ENCODE peak calls at places on chromosome 1, in five cellular contexts. P is heart left ventricle, W is BJ, O is OCI-LY7, V is AG09309. Z is an unnamed sample.

GRCh38 chr1:212794561-212795014 is 2.9 kb downstream of the TATDN3 start:
- DNase-seq in V (no peak), P (no peak), W (no peak), O (peak), Z (no peak)

GRCh38 chr1:12006167-12006921 is 13.0 kb upstream of the MIIP start:
- DNase-seq in W (no peak), O (no peak), P (no peak), V (no peak), Z (no peak)

GRCh38 chr1:26768755-26769154 is 19.0 kb upstream of the PIGV start:
- DNase-seq in W (peak), V (no peak), O (no peak), P (peak), Z (no peak)

GRCh38 chr1:20071416-20071815 is 1.4 kb downstream of the PLA2G5 start:
- DNase-seq in V (no peak), O (no peak), W (no peak), P (no peak), Z (no peak)

GRCh38 chr1:89022167-89022959 is at the start of gene GBP3:
- DNase-seq in O (peak), P (no peak), W (no peak), V (peak), Z (no peak)

GRCh38 chr1:172397633-172398032 is 22.9 kb upstream of the C1orf105 start:
- DNase-seq in V (no peak), W (no peak), P (no peak), O (no peak), Z (no peak)

GRCh38 chr1:65514083-65514482 is 93.6 kb downstream of the LEPR start:
- DNase-seq in V (peak), O (no peak), P (no peak), W (no peak), Z (no peak)

GRCh38 chr1:3658231-3658615 is 5.9 kb downstream of the TP73 start:
- DNase-seq in W (no peak), P (no peak), O (no peak), V (no peak), Z (no peak)

GRCh38 chr1:173424786-173425407 is 52.2 kb upstream of the PRDX6 start:
- DNase-seq in W (peak), V (no peak), P (no peak), O (no peak), Z (no peak)

GRCh38 chr1:177228721-177229088 is 57.9 kb downstream of the BRINP2 start:
- DNase-seq in P (no peak), W (no peak), O (no peak), V (peak), Z (no peak)

GRCh38 chr1:198007011-198007410 is 89.8 kb downstream of the LHX9 start:
- DNase-seq in W (no peak), V (no peak), P (no peak), O (no peak), Z (no peak)

GRCh38 chr1:61426254-61426653 is 298.7 kb downstream of the TM2D1 start:
- DNase-seq in W (no peak), P (peak), O (no peak), V (no peak), Z (no peak)

GRCh38 chr1:43251024-43251423 is 18.8 kb upstream of the TMEM125 start:
- DNase-seq in V (no peak), P (no peak), O (no peak), W (no peak), Z (no peak)

GRCh38 chr1:12049625-12050024 is 13.5 kb upstream of the TNFRSF8 start:
- DNase-seq in P (no peak), O (no peak), W (no peak), V (no peak), Z (no peak)

DNA sequence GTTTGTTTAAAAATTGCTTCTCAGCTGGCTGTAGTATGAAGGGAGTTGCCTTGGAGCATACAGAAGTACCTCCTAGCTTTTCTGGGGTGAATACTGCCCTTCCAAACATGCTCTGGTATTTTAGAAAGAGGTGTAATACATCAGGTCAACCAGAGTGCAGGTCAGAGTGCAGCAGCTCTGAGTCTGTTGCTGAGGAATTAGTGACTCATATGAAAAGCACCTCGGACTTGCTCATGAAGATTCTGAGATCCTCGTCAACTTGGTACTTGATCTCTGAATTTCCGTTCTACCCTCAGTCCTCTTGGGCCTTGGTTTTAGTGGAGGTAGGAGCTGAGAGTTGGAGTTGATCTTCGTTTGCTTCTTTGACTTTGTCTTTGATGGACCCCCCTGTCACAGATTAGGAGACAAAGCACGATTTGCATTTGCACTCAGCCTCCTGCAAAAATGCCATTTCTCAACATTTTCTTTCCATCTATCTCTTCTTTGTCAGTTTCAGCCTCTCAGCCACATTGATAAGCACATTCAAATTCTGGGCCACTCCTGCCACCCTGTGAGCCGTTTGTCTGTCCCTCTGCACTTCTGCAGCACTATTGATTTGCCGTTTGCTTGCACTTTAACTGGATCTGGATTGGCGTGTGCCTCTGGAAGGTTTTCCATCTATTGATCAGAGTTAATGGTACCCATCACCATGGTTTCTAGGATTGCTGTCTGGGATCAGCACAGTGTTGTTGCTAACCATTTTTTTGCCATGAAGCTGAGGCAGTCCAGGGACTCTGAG is 67.5 kb downstream of the NOS1AP start:
- DNase-seq in V (peak), O (no peak), W (peak), P (no peak), Z (no peak)
- TF ChIP-seq CTCF in V (no peak), O (no peak), W (no peak), P (no peak), Z (no peak)

GRCh38 chr1:183022202-183023145 is 746 bp upstream of the LAMC1 start:
- DNase-seq in O (peak), W (peak), P (peak), V (peak), Z (peak)
- H3K4me3 ChIP-seq in O (peak), W (peak), P (peak), V (peak), Z (peak)

GRCh38 chr1:233238884-233239432 is 56.6 kb downstream of the PCNX2 start:
- DNase-seq in P (no peak), W (no peak), O (no peak), V (no peak), Z (no peak)
- TF ChIP-seq CTCF in P (no peak), W (no peak), O (no peak), V (no peak), Z (no peak)

GRCh38 chr1:170853867-170854266 is 81.5 kb upstream of the MROH9 start:
- DNase-seq in V (no peak), P (no peak), W (no peak), O (no peak), Z (no peak)

GRCh38 chr1:170857955-170858354 is 77.4 kb upstream of the MROH9 start:
- DNase-seq in V (no peak), W (no peak), O (no peak), P (no peak), Z (no peak)

GRCh38 chr1:170856455-170856854 is 78.9 kb upstream of the MROH9 start:
- DNase-seq in W (no peak), O (no peak), V (no peak), P (no peak), Z (no peak)

GRCh38 chr1:170854677-170855076 is 80.7 kb upstream of the MROH9 start:
- DNase-seq in P (no peak), W (no peak), O (no peak), V (no peak), Z (no peak)

GRCh38 chr1:170853302-170853701 is 82.0 kb upstream of the MROH9 start:
- DNase-seq in O (no peak), V (no peak), W (no peak), P (no peak), Z (no peak)
- H3K4me3 ChIP-seq in O (no peak), V (no peak), W (no peak), P (no peak), Z (no peak)

GRCh38 chr1:100883963-100884362 is 10.7 kb downstream of the EXTL2 start:
- DNase-seq in W (no peak), O (no peak), V (no peak), P (no peak), Z (no peak)
- TF ChIP-seq CTCF in W (peak), O (peak), V (no peak), P (no peak), Z (no peak)

GRCh38 chr1:228088586-228089498 is 6.3 kb downstream of the ARF1 start:
- DNase-seq in O (no peak), V (no peak), W (no peak), P (no peak), Z (no peak)

GRCh38 chr1:228091084-228091483 is 8.6 kb downstream of the ARF1 start:
- DNase-seq in W (no peak), O (no peak), P (no peak), V (no peak), Z (no peak)

GRCh38 chr1:228087771-228088251 is 5.3 kb downstream of the ARF1 start:
- DNase-seq in P (no peak), V (peak), W (peak), O (no peak), Z (no peak)

GRCh38 chr1:228090613-228091081 is 8.1 kb downstream of the ARF1 start:
- DNase-seq in V (no peak), P (no peak), W (no peak), O (no peak), Z (peak)

DNA sequence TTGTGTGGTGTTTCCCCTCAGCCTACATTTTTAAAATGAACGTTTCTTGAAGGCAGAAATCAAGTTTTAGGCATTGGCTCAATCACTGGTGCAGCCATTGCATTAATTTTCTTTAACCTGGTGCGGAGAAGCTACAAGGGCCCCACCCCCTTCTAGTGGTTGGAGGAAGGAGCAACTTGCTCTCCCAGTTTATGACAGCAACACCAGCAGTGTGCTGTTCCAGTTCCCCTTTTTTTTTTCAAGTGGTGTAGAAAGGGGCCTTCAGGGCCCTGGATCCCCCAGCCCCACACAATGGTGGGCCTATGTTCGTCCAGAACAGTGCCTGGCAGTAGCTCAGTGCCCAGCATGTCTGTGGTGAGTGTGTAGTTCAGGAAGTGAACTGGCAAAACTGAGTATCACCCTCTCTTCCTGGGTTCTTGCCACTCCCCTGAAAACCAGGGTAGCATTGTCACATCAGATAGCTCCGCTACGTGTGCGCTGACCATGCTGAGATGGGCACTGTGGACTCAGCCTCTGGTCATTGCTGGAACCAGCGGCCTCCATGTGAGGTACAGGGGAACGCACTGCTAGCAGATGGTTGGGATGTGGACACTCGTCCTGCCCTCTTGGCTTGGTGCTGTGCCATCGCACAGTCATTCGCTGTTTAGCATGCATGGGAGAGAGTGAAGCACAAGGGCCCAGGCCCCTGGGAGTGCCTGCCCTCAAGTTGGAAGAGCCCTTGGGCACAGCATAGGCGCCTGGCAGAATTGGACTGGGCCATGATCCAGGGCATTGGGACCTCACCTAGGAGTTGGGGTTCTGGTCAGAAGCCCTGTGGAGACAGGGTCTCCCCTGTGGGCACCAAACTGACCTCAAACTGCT is 7.2 kb downstream of the ARF1 start:
- DNase-seq in W (no peak), O (peak), P (no peak), V (no peak), Z (no peak)
- H3K4me3 ChIP-seq in W (no peak), O (peak), P (no peak), V (no peak), Z (no peak)

GRCh38 chr1:156584813-156585212 is 5.3 kb downstream of the TTC24 start:
- DNase-seq in O (peak), P (no peak), W (no peak), V (no peak), Z (no peak)
- TF ChIP-seq CTCF in O (peak), P (no peak), W (no peak), V (no peak), Z (no peak)

Z was measured in ascending aorta.